ENCODE peak calls at places on chromosomes 5 and 9, in seven cellular contexts. O, R, B, H, K, E and D are unnamed samples.

GRCh38 chr5:114782869-114783268 is 386.8 kb downstream of the TRIM36 start:
- DNase-seq in O (no peak), R (no peak), B (no peak), H (no peak), K (no peak), E (no peak), D (no peak)

GRCh38 chr5:2695200-2695891 is 56.1 kb downstream of the IRX2 start:
- DNase-seq in O (no peak), R (no peak), B (no peak), H (no peak), K (peak; percentile 27), E (no peak), D (no peak)

GRCh38 chr5:174514983-174515394 is 209.4 kb upstream of the MSX2 start:
- DNase-seq in O (no peak), R (no peak), B (no peak), H (no peak), K (no peak), E (no peak), D (no peak)

GRCh38 chr5:124538196-124538595 is 208.2 kb downstream of the ZNF608 start:
- DNase-seq in O (no peak), R (no peak), B (no peak), H (no peak), K (no peak), E (no peak), D (no peak)

GRCh38 chr5:133423618-133424282 is 188.6 kb downstream of the FSTL4 start:
- DNase-seq in O (peak; percentile 52), R (peak; percentile 48), B (peak; percentile 69), H (no peak), K (peak; percentile 73), E (peak; percentile 27), D (no peak)

GRCh38 chr5:416636-416960 is 26.4 kb upstream of the EXOC3 start:
- DNase-seq in O (no peak), R (no peak), B (no peak), H (no peak), K (no peak), E (no peak), D (no peak)

GRCh38 chr5:124997186-124997893 is 250.9 kb upstream of the ZNF608 start:
- DNase-seq in O (no peak), R (no peak), B (no peak), H (no peak), K (peak; percentile 10), E (no peak), D (no peak)

GRCh38 chr9:114315723-114316363 is 7.1 kb upstream of the ORM1 start:
- DNase-seq in O (no peak), R (no peak), B (no peak), H (no peak), K (no peak), E (no peak), D (no peak)

GRCh38 chr9:18947772-18948391 is 85.1 kb downstream of the SAXO1 start:
- DNase-seq in O (peak; percentile 30), R (no peak), B (no peak), H (no peak), K (peak; percentile 10), E (no peak), D (no peak)

GRCh38 chr9:34377402-34377741 is 674 bp upstream of the MYORG start:
- DNase-seq in O (peak; percentile 33), R (no peak), B (no peak), H (no peak), K (peak; percentile 61), E (no peak), D (no peak)

GRCh38 chr9:131708613-131709002 is 31.3 kb downstream of the RAPGEF1 start:
- DNase-seq in O (no peak), R (no peak), B (no peak), H (no peak), K (no peak), E (no peak), D (no peak)

GRCh38 chr5:166834246-166834645 is 1457.2 kb upstream of the WWC1 start:
- DNase-seq in O (no peak), R (no peak), B (no peak), H (no peak), K (no peak), E (no peak), D (no peak)

GRCh38 chr9:113636165-113636564 is 172.6 kb downstream of the RGS3 start:
- DNase-seq in O (peak; percentile 50), R (no peak), B (no peak), H (no peak), K (no peak), E (no peak), D (no peak)

GRCh38 chr5:77181173-77181572 is 29.3 kb upstream of the PDE8B start:
- DNase-seq in O (no peak), R (no peak), B (no peak), H (no peak), K (no peak), E (no peak), D (no peak)

GRCh38 chr5:159240301-159240870 is 22.7 kb upstream of the UBLCP1 start:
- DNase-seq in O (peak; percentile 44), R (no peak), B (no peak), H (no peak), K (peak; percentile 25), E (no peak), D (no peak)

GRCh38 chr9:132586830-132587483 is 4.6 kb downstream of the BARHL1 start:
- DNase-seq in O (no peak), R (no peak), B (no peak), H (no peak), K (no peak), E (no peak), D (no peak)

GRCh38 chr5:4868140-4868735 is 271.9 kb upstream of the ADAMTS16 start:
- DNase-seq in O (peak; percentile 28), R (peak; percentile 52), B (no peak), H (no peak), K (peak; percentile 65), E (no peak), D (no peak)

GRCh38 chr9:114305189-114305555 is 17.7 kb upstream of the ORM1 start:
- DNase-seq in O (no peak), R (no peak), B (no peak), H (no peak), K (no peak), E (no peak), D (no peak)

GRCh38 chr9:136354592-136355085 is 8.9 kb downstream of the DNLZ start:
- DNase-seq in O (peak; percentile 71), R (no peak), B (no peak), H (no peak), K (peak; percentile 77), E (no peak), D (no peak)

GRCh38 chr5:67015577-67016290 is 180.9 kb downstream of the CD180 start:
- DNase-seq in O (peak; percentile 68), R (no peak), B (no peak), H (no peak), K (no peak), E (no peak), D (peak; percentile 46)

GRCh38 chr5:14305045-14305444 is 161.9 kb downstream of the TRIO start:
- DNase-seq in O (peak; percentile 73), R (no peak), B (no peak), H (no peak), K (peak; percentile 92), E (no peak), D (peak; percentile 63)

GRCh38 chr5:176629853-176630680 is at the start of the genes EIF4E1B and SNCB:
- DNase-seq in O (peak; percentile 80), R (peak; percentile 45), B (peak; percentile 70), H (no peak), K (peak; percentile 75), E (no peak), D (no peak)

GRCh38 chr9:107739601-107740082 is 250.1 kb upstream of the KLF4 start:
- DNase-seq in O (peak; percentile 69), R (no peak), B (no peak), H (no peak), K (peak; percentile 75), E (no peak), D (no peak)

GRCh38 chr5:179820127-179820482 is 600 bp upstream of the SQSTM1 start:
- DNase-seq in O (no peak), R (no peak), B (peak; percentile 57), H (no peak), K (peak; percentile 38), E (no peak), D (no peak)

GRCh38 chr9:135612437-135612836 is 26.9 kb downstream of the GLT6D1 start:
- DNase-seq in O (no peak), R (no peak), B (no peak), H (no peak), K (no peak), E (no peak), D (no peak)

GRCh38 chr5:148910686-148911361 is 84.4 kb downstream of the ADRB2 start:
- DNase-seq in O (peak; percentile 98), R (no peak), B (no peak), H (no peak), K (peak; percentile 54), E (no peak), D (no peak)

GRCh38 chr9:88777498-88778312 is 213.6 kb upstream of the S1PR3 start:
- DNase-seq in O (no peak), R (peak; percentile 51), B (peak; percentile 14), H (no peak), K (no peak), E (no peak), D (no peak)

GRCh38 chr9:72951520-72952393 is 1.1 kb downstream of the ALDH1A1 start:
- DNase-seq in O (peak; percentile 31), R (no peak), B (no peak), H (no peak), K (no peak), E (no peak), D (no peak)
- H3K4me3 ChIP-seq in O (peak overlapping the region; percentile 72), R (no peak overlapping the region), B (no peak overlapping the region), H (no peak overlapping the region), K (no peak overlapping the region), E (no peak overlapping the region), D (no peak overlapping the region)

DNA sequence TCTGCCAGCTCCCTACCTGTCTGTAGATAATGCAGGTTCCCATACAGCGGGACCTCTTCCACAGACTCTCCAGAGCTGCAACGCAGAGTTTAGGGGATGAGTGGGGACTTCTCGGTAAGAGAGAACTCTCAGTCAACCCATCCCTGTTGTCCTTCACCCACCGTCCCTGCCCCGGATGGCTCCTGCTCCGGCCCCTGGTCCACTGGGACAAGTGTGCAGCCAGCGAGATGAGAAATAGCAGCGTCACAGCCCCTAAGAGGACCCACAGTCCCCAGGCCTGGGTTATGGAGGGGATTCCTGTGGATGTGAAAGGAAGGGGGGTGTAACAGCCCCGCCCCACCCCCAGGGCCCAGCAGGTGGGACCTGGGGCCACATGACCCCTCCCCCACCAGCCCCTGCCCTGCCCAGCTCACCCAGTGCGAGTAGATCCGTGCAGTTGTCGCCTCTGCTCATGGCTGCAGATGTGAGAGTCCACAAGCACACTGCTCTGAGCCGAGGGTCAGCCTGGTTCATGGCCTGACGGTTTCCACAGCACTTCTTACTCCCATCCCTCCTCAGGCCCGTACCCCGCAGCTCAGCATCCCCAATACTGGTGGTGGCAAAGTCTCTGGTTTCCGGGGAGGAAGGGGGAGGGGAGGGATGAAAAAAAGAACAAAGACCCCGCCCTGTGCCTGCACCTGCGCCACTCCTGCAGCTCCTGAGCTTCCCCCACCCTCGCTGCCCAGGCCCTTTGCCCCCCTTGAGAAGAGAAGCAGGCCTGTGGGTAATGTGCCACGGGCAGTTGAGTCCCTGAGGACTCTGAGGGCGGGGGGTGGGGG is at the start of gene SIT1:
- DNase-seq in O (no peak), R (no peak), B (peak; percentile 57), H (no peak), K (no peak), E (peak; percentile 43), D (no peak)
- H3K4me3 ChIP-seq in O (no peak within 1 kb of the TSS), R (no peak within 1 kb of the TSS), B (peak within 1 kb of the TSS; percentile 74), H (peak within 1 kb of the TSS; percentile 2), K (peak within 1 kb of the TSS; percentile 13), E (peak within 1 kb of the TSS; percentile 88), D (no peak within 1 kb of the TSS)

GRCh38 chr5:150791536-150791935 is 13.0 kb downstream of the SMIM3 start:
- DNase-seq in O (no peak), R (no peak), B (no peak), H (no peak), K (peak; percentile 32), E (no peak), D (no peak)
- H3K4me3 ChIP-seq in O (no peak overlapping the region), R (no peak overlapping the region), B (no peak overlapping the region), H (no peak overlapping the region), K (no peak overlapping the region), E (no peak overlapping the region), D (no peak overlapping the region)

GRCh38 chr9:121567142-121568100 is 67.8 kb upstream of the GGTA1 start:
- DNase-seq in O (peak; percentile 36), R (no peak), B (no peak), H (no peak), K (peak; percentile 57), E (no peak), D (no peak)
- H3K4me3 ChIP-seq in O (peak overlapping the region; percentile 49), R (no peak overlapping the region), B (no peak overlapping the region), H (no peak overlapping the region), K (peak overlapping the region; percentile 33), E (no peak overlapping the region), D (peak overlapping the region; percentile 56)